ENCODE peak calls at places on chromosomes 4 and X, in seven cellular contexts. F is lung, H is Calu3, N is cardiac fibroblast, J is astrocyte of the spinal cord, K is GM13977, T is neural progenitor cell. I is an unnamed sample.

GRCh38 chrX:78315745-78316144 is 11.7 kb downstream of the CYSLTR1 start:
- DNase-seq in F (no peak), H (no peak), N (no peak), J (no peak), K (no peak), T (no peak), I (no peak)

GRCh38 chrX:675279-675886 is 44.8 kb downstream of the SHOX start:
- DNase-seq in F (no peak), H (no peak), N (no peak), J (no peak), K (no peak), T (peak), I (no peak)

GRCh38 chr4:825063-825968 is 613 bp downstream of the CPLX1 start:
- DNase-seq in F (no peak), H (no peak), N (no peak), J (no peak), K (peak), T (peak), I (no peak)

GRCh38 chrX:52576946-52577345 is 60.1 kb upstream of the XAGE1B start:
- DNase-seq in F (no peak), H (no peak), N (no peak), J (no peak), K (no peak), T (no peak), I (no peak)

GRCh38 chr4:53920883-53921282 is 143.5 kb downstream of the CHIC2 start:
- DNase-seq in F (no peak), H (no peak), N (no peak), J (no peak), K (no peak), T (no peak), I (no peak)

GRCh38 chr4:186813377-186814068 is 89.9 kb upstream of the FAT1 start:
- DNase-seq in F (no peak), H (no peak), N (no peak), J (no peak), K (no peak), T (no peak), I (no peak)

GRCh38 chr4:169009281-169010124 is 552 bp downstream of the CBR4 start:
- DNase-seq in F (peak), H (peak), N (peak), J (peak), K (no peak), T (peak), I (peak)

GRCh38 chr4:156972370-156972980 is 876 bp upstream of the PDGFC start:
- DNase-seq in F (no peak), H (no peak), N (no peak), J (peak), K (peak), T (peak), I (no peak)

GRCh38 chr4:164977243-164978164 is at the start of gene TRIM61:
- DNase-seq in F (peak), H (no peak), N (peak), J (no peak), K (peak), T (no peak), I (no peak)

GRCh38 chr4:11565213-11565612 is 136.5 kb upstream of the HS3ST1 start:
- DNase-seq in F (no peak), H (no peak), N (no peak), J (no peak), K (no peak), T (no peak), I (no peak)
- TF ChIP-seq CTCF in F (no peak), H (no peak), N (no peak), J (no peak), K (no peak), T (no peak), I (no peak)

GRCh38 chrX:24426921-24427746 is 38.0 kb upstream of the PDK3 start:
- DNase-seq in F (no peak), H (no peak), N (peak), J (peak), K (no peak), T (no peak), I (no peak)
- TF ChIP-seq CTCF in F (no peak), H (no peak), N (no peak), J (no peak), K (no peak), T (no peak), I (no peak)

GRCh38 chr4:170988446-170988845 is 824.8 kb upstream of the GALNTL6 start:
- DNase-seq in F (no peak), H (no peak), N (no peak), J (no peak), K (no peak), T (no peak), I (no peak)

GRCh38 chr4:170990989-170991589 is 822.1 kb upstream of the GALNTL6 start:
- DNase-seq in F (no peak), H (peak), N (no peak), J (no peak), K (peak), T (peak), I (peak)
- TF ChIP-seq CTCF in F (no peak), H (no peak), N (peak), J (peak), K (peak), T (peak), I (peak)

GRCh38 chr4:123349401-123350190 is 47.0 kb upstream of the SPRY1 start:
- DNase-seq in F (no peak), H (no peak), N (no peak), J (no peak), K (no peak), T (peak), I (no peak)

GRCh38 chr4:123350726-123351125 is 45.9 kb upstream of the SPRY1 start:
- DNase-seq in F (no peak), H (no peak), N (no peak), J (no peak), K (no peak), T (no peak), I (no peak)

GRCh38 chr4:123351713-123352112 is 44.9 kb upstream of the SPRY1 start:
- DNase-seq in F (no peak), H (peak), N (no peak), J (peak), K (no peak), T (no peak), I (no peak)

GRCh38 chr4:123352240-123352945 is 44.2 kb upstream of the SPRY1 start:
- DNase-seq in F (no peak), H (no peak), N (peak), J (peak), K (no peak), T (no peak), I (peak)

GRCh38 chr4:123350191-123350544 is 46.4 kb upstream of the SPRY1 start:
- DNase-seq in F (no peak), H (peak), N (peak), J (peak), K (no peak), T (peak), I (peak)
- TF ChIP-seq CTCF in F (no peak), H (no peak), N (no peak), J (no peak), K (no peak), T (peak), I (peak)

DNA sequence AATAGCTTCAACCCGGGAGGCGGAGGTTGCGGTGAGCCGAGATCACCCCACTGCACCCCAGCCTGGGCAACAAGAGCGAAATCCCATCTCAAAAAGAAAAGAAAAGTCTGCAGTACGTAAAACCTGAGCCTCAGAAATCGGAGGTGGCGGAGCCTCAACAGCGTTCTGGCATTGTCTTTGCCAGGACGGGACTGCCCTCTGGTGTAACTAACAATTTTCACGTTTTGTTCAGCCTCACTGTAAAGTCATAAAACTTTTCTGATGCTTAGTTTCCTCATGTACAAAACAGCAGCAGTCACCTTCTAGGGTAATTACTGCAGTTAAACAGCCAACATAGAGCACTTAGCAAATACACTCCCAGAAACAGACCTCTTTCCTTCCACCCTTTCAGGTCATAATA is 121.7 kb downstream of the RBM47 start:
- DNase-seq in F (no peak), H (no peak), N (no peak), J (no peak), K (no peak), T (no peak), I (no peak)
- TF ChIP-seq CTCF in F (no peak), H (no peak), N (no peak), J (no peak), K (no peak), T (no peak), I (no peak)